ENCODE peak calls at places on chromosomes 16 and 17, in nine cellular contexts. One of them, this sample, is unnamed.

GRCh38 chr17:44363613-44364159 is at the start of gene FAM171A2:
- DNase-seq in mammary epithelial cell: peak
- DNase-seq in IMR-90: peak
- DNase-seq in GM23248: peak
- DNase-seq in neuronal stem cell: peak
- DNase-seq in adipocyte: peak
- DNase-seq in NT2/D1: no peak
- DNase-seq in K562: peak
- DNase-seq in HCT116: no peak
- DNase-seq in this sample: peak

GRCh38 chr17:16446338-16446983 is 31.1 kb downstream of the TRPV2 start:
- DNase-seq in neuronal stem cell: no peak
- DNase-seq in IMR-90: no peak
- DNase-seq in NT2/D1: no peak
- DNase-seq in K562: no peak
- DNase-seq in HCT116: no peak
- DNase-seq in mammary epithelial cell: no peak
- DNase-seq in adipocyte: no peak
- DNase-seq in GM23248: no peak
- DNase-seq in this sample: peak

GRCh38 chr17:1963250-1963649 is 61.9 kb downstream of the RTN4RL1 start:
- DNase-seq in IMR-90: no peak
- DNase-seq in GM23248: no peak
- DNase-seq in K562: no peak
- DNase-seq in neuronal stem cell: no peak
- DNase-seq in mammary epithelial cell: no peak
- DNase-seq in HCT116: no peak
- DNase-seq in NT2/D1: no peak
- DNase-seq in adipocyte: no peak
- DNase-seq in this sample: no peak

GRCh38 chr16:67286441-67287235 is 7.3 kb downstream of the PLEKHG4 start:
- DNase-seq in IMR-90: no peak
- DNase-seq in mammary epithelial cell: no peak
- DNase-seq in HCT116: no peak
- DNase-seq in NT2/D1: no peak
- DNase-seq in K562: no peak
- DNase-seq in neuronal stem cell: no peak
- DNase-seq in adipocyte: no peak
- DNase-seq in GM23248: no peak
- DNase-seq in this sample: no peak

GRCh38 chr16:72997141-72997542 is 50.8 kb downstream of the ZFHX3 start:
- DNase-seq in adipocyte: peak
- DNase-seq in HCT116: no peak
- DNase-seq in NT2/D1: no peak
- DNase-seq in GM23248: peak
- DNase-seq in neuronal stem cell: no peak
- DNase-seq in mammary epithelial cell: peak
- DNase-seq in K562: no peak
- DNase-seq in IMR-90: peak
- DNase-seq in this sample: no peak

GRCh38 chr17:47996201-47996600 is 25.3 kb downstream of the CDK5RAP3 start:
- DNase-seq in NT2/D1: no peak
- DNase-seq in HCT116: no peak
- DNase-seq in IMR-90: no peak
- DNase-seq in K562: peak
- DNase-seq in mammary epithelial cell: no peak
- DNase-seq in neuronal stem cell: no peak
- DNase-seq in GM23248: no peak
- DNase-seq in adipocyte: no peak
- DNase-seq in this sample: no peak

GRCh38 chr17:58279736-58280479 is 827 bp downstream of the MPO start:
- DNase-seq in GM23248: no peak
- DNase-seq in K562: peak
- DNase-seq in HCT116: no peak
- DNase-seq in IMR-90: no peak
- DNase-seq in NT2/D1: no peak
- DNase-seq in neuronal stem cell: no peak
- DNase-seq in mammary epithelial cell: no peak
- DNase-seq in adipocyte: no peak
- DNase-seq in this sample: no peak

GRCh38 chr16:21713549-21714368 is 50.0 kb downstream of the OTOA start:
- DNase-seq in HCT116: no peak
- DNase-seq in IMR-90: no peak
- DNase-seq in GM23248: no peak
- DNase-seq in mammary epithelial cell: no peak
- DNase-seq in neuronal stem cell: no peak
- DNase-seq in adipocyte: no peak
- DNase-seq in K562: no peak
- DNase-seq in NT2/D1: no peak
- DNase-seq in this sample: no peak

GRCh38 chr16:50739031-50739430 is 2.9 kb upstream of the CYLD start:
- DNase-seq in neuronal stem cell: no peak
- DNase-seq in GM23248: no peak
- DNase-seq in mammary epithelial cell: no peak
- DNase-seq in adipocyte: no peak
- DNase-seq in K562: no peak
- DNase-seq in HCT116: no peak
- DNase-seq in NT2/D1: no peak
- DNase-seq in IMR-90: no peak
- DNase-seq in this sample: no peak

GRCh38 chr17:81200695-81201580 is 21.8 kb downstream of the CEP131 start:
- DNase-seq in GM23248: peak
- DNase-seq in NT2/D1: peak
- DNase-seq in neuronal stem cell: peak
- DNase-seq in IMR-90: peak
- DNase-seq in mammary epithelial cell: peak
- DNase-seq in K562: peak
- DNase-seq in HCT116: peak
- DNase-seq in adipocyte: peak
- DNase-seq in this sample: peak

GRCh38 chr17:76382803-76383644 is 1.4 kb upstream of the SPHK1 start:
- DNase-seq in NT2/D1: no peak
- DNase-seq in K562: peak
- DNase-seq in IMR-90: peak
- DNase-seq in GM23248: peak
- DNase-seq in mammary epithelial cell: peak
- DNase-seq in HCT116: no peak
- DNase-seq in adipocyte: peak
- DNase-seq in neuronal stem cell: peak
- DNase-seq in this sample: peak

GRCh38 chr17:58246104-58246740 is 7.8 kb downstream of the LPO start:
- DNase-seq in IMR-90: no peak
- DNase-seq in HCT116: no peak
- DNase-seq in K562: no peak
- DNase-seq in adipocyte: no peak
- DNase-seq in GM23248: no peak
- DNase-seq in NT2/D1: no peak
- DNase-seq in mammary epithelial cell: no peak
- DNase-seq in neuronal stem cell: no peak
- DNase-seq in this sample: peak

GRCh38 chr16:87333101-87333500 is 15.9 kb upstream of the C16orf95 start:
- DNase-seq in mammary epithelial cell: no peak
- DNase-seq in K562: no peak
- DNase-seq in IMR-90: no peak
- DNase-seq in HCT116: no peak
- DNase-seq in adipocyte: no peak
- DNase-seq in neuronal stem cell: no peak
- DNase-seq in GM23248: no peak
- DNase-seq in NT2/D1: no peak
- DNase-seq in this sample: no peak

GRCh38 chr16:26133401-26133800 is 441.6 kb downstream of the HS3ST4 start:
- DNase-seq in K562: no peak
- DNase-seq in neuronal stem cell: no peak
- DNase-seq in NT2/D1: no peak
- DNase-seq in HCT116: no peak
- DNase-seq in IMR-90: no peak
- DNase-seq in adipocyte: no peak
- DNase-seq in GM23248: no peak
- DNase-seq in mammary epithelial cell: no peak
- DNase-seq in this sample: no peak

DNA sequence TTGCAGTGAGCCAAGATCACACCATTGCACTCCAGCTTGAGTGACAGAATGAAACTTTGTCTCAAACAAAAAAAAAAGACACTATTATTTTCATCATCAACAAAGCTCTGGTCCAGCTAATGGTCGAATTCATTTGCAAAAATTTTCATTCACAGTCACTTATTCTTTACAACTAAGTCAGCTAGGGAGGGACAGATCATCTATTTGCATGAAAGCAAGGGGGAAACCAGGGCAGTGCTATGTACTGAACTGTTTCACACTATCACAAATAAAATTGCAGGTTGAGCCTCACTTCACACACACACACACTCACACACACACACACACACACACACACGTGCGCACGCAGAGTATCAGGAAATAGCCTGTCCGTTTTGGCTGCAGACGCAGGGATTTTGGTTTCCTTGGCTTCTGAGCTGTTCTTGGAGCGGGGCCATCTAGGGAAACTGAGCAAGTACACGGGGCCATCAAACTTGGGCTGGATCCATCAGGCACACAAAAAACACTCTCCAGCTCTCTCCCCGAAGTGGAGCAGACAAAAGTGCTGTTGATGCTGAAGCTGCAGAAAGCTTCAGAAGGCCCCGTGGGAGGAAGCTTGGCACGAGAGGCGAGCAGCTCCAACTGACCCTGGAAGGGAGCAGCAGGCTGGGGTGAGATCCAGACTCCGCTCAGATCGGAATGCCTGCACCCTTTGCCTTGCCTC is 44.3 kb upstream of the HELZ start:
- DNase-seq in mammary epithelial cell: peak
- DNase-seq in GM23248: peak
- DNase-seq in NT2/D1: no peak
- DNase-seq in neuronal stem cell: no peak
- DNase-seq in K562: no peak
- DNase-seq in adipocyte: peak
- DNase-seq in IMR-90: peak
- DNase-seq in HCT116: no peak
- DNase-seq in this sample: peak
- H3K9ac ChIP-seq in mammary epithelial cell: no peak
- H3K9ac ChIP-seq in GM23248: no peak
- H3K9ac ChIP-seq in NT2/D1: no peak
- H3K9ac ChIP-seq in neuronal stem cell: no peak
- H3K9ac ChIP-seq in K562: no peak
- H3K9ac ChIP-seq in adipocyte: peak
- H3K9ac ChIP-seq in IMR-90: no peak
- H3K9ac ChIP-seq in HCT116: no peak
- H3K9ac ChIP-seq in this sample: no peak

GRCh38 chr16:84391151-84391873 is 23.0 kb downstream of the ATP2C2 start:
- DNase-seq in GM23248: peak
- DNase-seq in IMR-90: peak
- DNase-seq in NT2/D1: no peak
- DNase-seq in HCT116: no peak
- DNase-seq in adipocyte: peak
- DNase-seq in neuronal stem cell: no peak
- DNase-seq in mammary epithelial cell: no peak
- DNase-seq in K562: no peak
- DNase-seq in this sample: no peak
- H3K4me3 ChIP-seq in GM23248: peak
- H3K4me3 ChIP-seq in IMR-90: no peak
- H3K4me3 ChIP-seq in NT2/D1: no peak
- H3K4me3 ChIP-seq in HCT116: no peak
- H3K4me3 ChIP-seq in adipocyte: peak
- H3K4me3 ChIP-seq in neuronal stem cell: no peak
- H3K4me3 ChIP-seq in mammary epithelial cell: no peak
- H3K4me3 ChIP-seq in K562: no peak
- H3K4me3 ChIP-seq in this sample: no peak

DNA sequence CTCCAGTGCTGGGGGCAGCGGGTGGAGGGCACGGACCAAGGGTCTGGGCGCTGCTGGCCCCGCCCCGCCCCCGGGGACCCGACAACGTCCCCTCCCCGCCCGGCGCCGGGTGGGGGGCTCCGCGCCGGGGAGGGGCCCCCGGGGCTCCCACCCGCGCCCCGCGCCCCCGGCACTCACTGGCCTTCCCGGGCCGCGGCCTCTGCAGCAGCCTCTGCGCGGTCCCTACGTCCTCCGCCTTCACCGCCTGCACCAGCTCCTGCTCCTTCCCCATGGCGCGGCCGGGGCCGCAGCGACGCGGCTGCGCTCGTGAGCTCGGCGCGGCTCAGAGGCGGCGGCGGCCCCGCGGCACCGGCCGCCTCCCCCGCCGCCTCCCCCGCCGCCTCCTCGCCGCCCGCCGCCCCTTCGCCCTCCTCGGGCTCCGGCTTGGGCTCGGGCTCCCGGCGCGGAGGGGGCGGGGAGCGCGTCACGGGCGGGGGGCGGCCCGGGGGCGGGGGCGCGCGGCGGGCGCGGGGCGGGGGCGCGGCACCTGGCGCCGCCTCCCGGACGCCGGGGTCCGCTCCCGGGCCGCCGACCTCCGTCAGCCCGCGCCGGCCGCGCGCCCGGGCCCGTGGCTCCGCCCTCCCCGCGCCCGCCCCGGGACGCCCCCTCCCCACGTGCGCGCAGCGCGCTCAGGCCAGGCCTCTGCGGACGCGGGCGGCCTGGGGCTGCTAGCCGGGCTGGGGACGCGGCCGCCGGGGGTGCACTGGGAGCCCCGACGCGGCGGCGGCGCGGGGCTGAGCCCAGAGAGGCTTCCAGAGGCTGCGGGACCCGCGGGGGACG is at the start of gene CASKIN1:
- DNase-seq in K562: peak
- DNase-seq in mammary epithelial cell: no peak
- DNase-seq in adipocyte: peak
- DNase-seq in IMR-90: no peak
- DNase-seq in NT2/D1: no peak
- DNase-seq in neuronal stem cell: peak
- DNase-seq in GM23248: peak
- DNase-seq in HCT116: no peak
- DNase-seq in this sample: peak
- H3K9ac ChIP-seq in K562: no peak
- H3K9ac ChIP-seq in mammary epithelial cell: no peak
- H3K9ac ChIP-seq in adipocyte: no peak
- H3K9ac ChIP-seq in IMR-90: no peak
- H3K9ac ChIP-seq in NT2/D1: peak
- H3K9ac ChIP-seq in neuronal stem cell: peak
- H3K9ac ChIP-seq in GM23248: no peak
- H3K9ac ChIP-seq in HCT116: peak
- H3K9ac ChIP-seq in this sample: no peak

DNA sequence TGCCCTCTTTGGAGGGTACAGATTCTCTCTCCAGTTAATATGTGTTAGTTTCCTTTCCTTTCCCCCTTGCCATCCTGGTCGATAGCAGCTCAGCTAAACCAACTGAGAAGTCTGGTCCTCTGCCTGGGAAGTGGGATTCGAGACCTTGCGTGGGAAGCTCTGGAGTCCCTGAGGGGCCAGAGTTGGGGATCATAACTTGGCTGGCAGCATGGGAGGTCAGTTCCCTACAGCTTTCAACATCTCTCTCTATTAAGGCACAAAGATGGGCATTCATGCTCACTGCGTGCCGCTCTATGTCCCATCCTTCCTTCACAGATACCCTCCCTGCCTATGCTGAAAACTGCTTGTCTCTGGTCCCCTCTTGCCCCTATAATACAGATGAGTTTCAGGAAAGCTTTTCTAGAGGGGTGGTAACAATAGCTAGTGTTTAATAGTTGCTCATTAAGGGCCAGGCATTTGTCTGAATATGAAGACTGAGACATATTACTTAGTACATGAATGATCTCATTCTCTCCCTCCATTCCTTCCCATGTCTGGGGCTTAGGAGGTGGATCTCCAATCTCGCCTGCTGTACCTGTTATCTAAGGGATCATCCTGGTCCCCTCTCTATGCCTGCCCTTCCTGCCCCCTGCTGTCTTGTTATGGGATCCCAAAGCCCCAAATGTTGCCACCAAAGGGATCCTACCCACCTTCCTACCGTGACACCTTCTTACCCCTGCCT is 10.8 kb downstream of the THRA start:
- DNase-seq in mammary epithelial cell: no peak
- DNase-seq in HCT116: no peak
- DNase-seq in neuronal stem cell: no peak
- DNase-seq in K562: peak
- DNase-seq in IMR-90: no peak
- DNase-seq in NT2/D1: no peak
- DNase-seq in GM23248: no peak
- DNase-seq in adipocyte: no peak
- DNase-seq in this sample: no peak
- H3K4me3 ChIP-seq in mammary epithelial cell: no peak
- H3K4me3 ChIP-seq in HCT116: no peak
- H3K4me3 ChIP-seq in neuronal stem cell: no peak
- H3K4me3 ChIP-seq in K562: no peak
- H3K4me3 ChIP-seq in IMR-90: no peak
- H3K4me3 ChIP-seq in NT2/D1: no peak
- H3K4me3 ChIP-seq in GM23248: no peak
- H3K4me3 ChIP-seq in adipocyte: peak
- H3K4me3 ChIP-seq in this sample: no peak